ENCODE peak calls at places on chromosomes 7 and 10, in six cellular contexts. E is Peyer's patch, M is stomach, R is H1, X is uterus, Q is esophagus squamous epithelium. Z is an unnamed sample.

GRCh38 chr10:58457761-58458616 is 54.7 kb upstream of the BICC1 start:
- DNase-seq in E (peak; percentile 54), M (no peak), R (no peak), X (peak; percentile 69), Q (no peak), Z (peak; percentile 68)

GRCh38 chr7:94509264-94509878 is at the start of gene CASD1:
- DNase-seq in E (peak; percentile 83), M (peak; percentile 55), R (peak; percentile 15), X (peak; percentile 60), Q (peak; percentile 15), Z (peak; percentile 27)

GRCh38 chr10:129740532-129741279 is 223.4 kb downstream of the EBF3 start:
- DNase-seq in E (peak; percentile 22), M (peak; percentile 8), R (no peak), X (no peak), Q (no peak), Z (no peak)

GRCh38 chr10:114753126-114753525 is 68.5 kb upstream of the FHIP2A start:
- DNase-seq in E (no peak), M (no peak), R (no peak), X (no peak), Q (no peak), Z (no peak)

GRCh38 chr10:11242443-11243386 is 225.0 kb downstream of the CELF2 start:
- DNase-seq in E (peak; percentile 74), M (peak; percentile 42), R (no peak), X (no peak), Q (no peak), Z (no peak)

GRCh38 chr7:136718191-136718590 is 150.3 kb upstream of the CHRM2 start:
- DNase-seq in E (no peak), M (no peak), R (no peak), X (no peak), Q (no peak), Z (no peak)

GRCh38 chr7:55420535-55420934 is 55.4 kb downstream of the LANCL2 start:
- DNase-seq in E (no peak), M (no peak), R (no peak), X (no peak), Q (no peak), Z (no peak)

GRCh38 chr7:1368682-1369571 is 90.3 kb downstream of the MICALL2 start:
- DNase-seq in E (no peak), M (no peak), R (peak; percentile 81), X (no peak), Q (no peak), Z (no peak)

GRCh38 chr7:55535637-55536016 is 36.7 kb downstream of the VOPP1 start:
- DNase-seq in E (no peak), M (no peak), R (no peak), X (no peak), Q (no peak), Z (no peak)

GRCh38 chr10:1368772-1369171 is 312.6 kb downstream of the WDR37 start:
- DNase-seq in E (peak; percentile 76), M (peak; percentile 38), R (peak; percentile 43), X (no peak), Q (no peak), Z (no peak)

GRCh38 chr10:70256463-70256862 is 23.2 kb upstream of the PPA1 start:
- DNase-seq in E (no peak), M (no peak), R (no peak), X (no peak), Q (no peak), Z (no peak)

GRCh38 chr7:95395755-95396135 is 430 bp downstream of the PON3 start:
- DNase-seq in E (no peak), M (no peak), R (no peak), X (no peak), Q (no peak), Z (no peak)

GRCh38 chr7:108109216-108109908 is 20.8 kb downstream of the LAMB4 start:
- DNase-seq in E (peak; percentile 65), M (no peak), R (no peak), X (no peak), Q (no peak), Z (no peak)

GRCh38 chr7:16223963-16224707 is 197.2 kb downstream of the CRPPA start:
- DNase-seq in E (no peak), M (no peak), R (no peak), X (no peak), Q (no peak), Z (no peak)

GRCh38 chr7:69747144-69747543 is 148.9 kb downstream of the AUTS2 start:
- DNase-seq in E (no peak), M (no peak), R (no peak), X (no peak), Q (no peak), Z (no peak)

GRCh38 chr7:101402081-101402779 is 39.6 kb downstream of the COL26A1 start:
- DNase-seq in E (no peak), M (no peak), R (peak; percentile 79), X (no peak), Q (no peak), Z (no peak)

GRCh38 chr10:4501306-4501705 is 324.7 kb upstream of the AKR1E2 start:
- DNase-seq in E (no peak), M (no peak), R (no peak), X (no peak), Q (no peak), Z (no peak)

GRCh38 chr10:103449208-103450144 is 2.7 kb downstream of the CALHM2 start:
- DNase-seq in E (no peak), M (no peak), R (no peak), X (no peak), Q (no peak), Z (no peak)

GRCh38 chr10:104391150-104391968 is 37.7 kb downstream of the CFAP58 start:
- DNase-seq in E (no peak), M (no peak), R (no peak), X (no peak), Q (no peak), Z (no peak)

GRCh38 chr10:62759599-62760175 is 44.8 kb upstream of the ADO start:
- DNase-seq in E (no peak), M (no peak), R (no peak), X (no peak), Q (no peak), Z (no peak)

GRCh38 chr7:110918949-110919548 is 171.9 kb upstream of the LRRN3 start:
- DNase-seq in E (no peak), M (no peak), R (no peak), X (no peak), Q (no peak), Z (no peak)

GRCh38 chr7:144955422-144955821 is 119.6 kb upstream of the TPK1 start:
- DNase-seq in E (no peak), M (no peak), R (no peak), X (no peak), Q (no peak), Z (no peak)

GRCh38 chr7:117750612-117751563 is 122.4 kb downstream of the CTTNBP2 start:
- DNase-seq in E (no peak), M (no peak), R (no peak), X (no peak), Q (no peak), Z (no peak)

GRCh38 chr7:47089068-47089417 is 492.9 kb downstream of the TNS3 start:
- DNase-seq in E (no peak), M (no peak), R (no peak), X (no peak), Q (no peak), Z (no peak)

GRCh38 chr7:78690174-78690573 is 763.3 kb downstream of the MAGI2 start:
- DNase-seq in E (no peak), M (no peak), R (no peak), X (no peak), Q (no peak), Z (no peak)

GRCh38 chr10:114544045-114544659 is 113.9 kb downstream of the ABLIM1 start:
- DNase-seq in E (peak; percentile 93), M (peak; percentile 52), R (no peak), X (no peak), Q (peak; percentile 30), Z (no peak)

GRCh38 chr10:84375011-84375410 is 46.6 kb downstream of the CCSER2 start:
- DNase-seq in E (peak; percentile 51), M (peak; percentile 41), R (no peak), X (no peak), Q (no peak), Z (no peak)

GRCh38 chr10:76946268-76946667 is 691.3 kb downstream of the KCNMA1 start:
- DNase-seq in E (no peak), M (no peak), R (no peak), X (no peak), Q (no peak), Z (no peak)

GRCh38 chr7:96377399-96377798 is 55.5 kb upstream of the SLC25A13 start:
- DNase-seq in E (no peak), M (no peak), R (no peak), X (no peak), Q (no peak), Z (no peak)

GRCh38 chr7:4642468-4643203 is 39.5 kb upstream of the FOXK1 start:
- DNase-seq in E (no peak), M (no peak), R (no peak), X (no peak), Q (no peak), Z (no peak)
- TF ChIP-seq POLR2A in E (no peak), M (no peak), R (no peak), X (no peak), Q (no peak), Z (no peak)

GRCh38 chr10:117004627-117005453 is at the start of gene SHTN1:
- DNase-seq in E (peak; percentile 89), M (peak; percentile 94), R (peak; percentile 31), X (peak; percentile 78), Q (no peak), Z (peak; percentile 94)
- TF ChIP-seq POLR2A in E (peak; percentile 64), M (no peak), R (no peak), X (peak; percentile 46), Q (peak; percentile 21), Z (no peak)

GRCh38 chr10:12605580-12606405 is 256.4 kb downstream of the CAMK1D start:
- DNase-seq in E (peak; percentile 83), M (peak; percentile 80), R (no peak), X (peak; percentile 31), Q (peak; percentile 16), Z (peak; percentile 84)
- TF ChIP-seq POLR2A in E (peak; percentile 27), M (no peak), R (no peak), X (no peak), Q (no peak), Z (no peak)

GRCh38 chr7:50658696-50659095 is 93.5 kb upstream of the DDC start:
- DNase-seq in E (no peak), M (no peak), R (no peak), X (peak; percentile 52), Q (no peak), Z (peak; percentile 78)
- TF ChIP-seq POLR2A in E (no peak), M (no peak), R (no peak), X (no peak), Q (no peak), Z (no peak)

GRCh38 chr7:106314875-106315274 is 30.1 kb upstream of the NAMPT start:
- DNase-seq in E (no peak), M (no peak), R (no peak), X (no peak), Q (no peak), Z (no peak)
- TF ChIP-seq POLR2A in E (no peak), M (no peak), R (no peak), X (no peak), Q (no peak), Z (no peak)

Z was measured in lower leg skin.